ENCODE peak calls at places on chromosomes 13 and 19, in six cellular contexts. One of them, this sample, is unnamed.

GRCh38 chr13:46665630-46666482 is 112.9 kb downstream of the LRCH1 start:
- DNase-seq in activated CD8-positive, alpha-beta T cell treated with anti-CD3 and anti-CD28 coated beads, Interleukin-2, amount 10 ng/mL, durations not matched to agents 7 days and 5 days: no peak
- DNase-seq in ascending aorta: no peak
- DNase-seq in progenitor cell of endocrine pancreas: no peak
- DNase-seq in left cardiac atrium: no peak
- DNase-seq in A172: no peak
- DNase-seq in this sample: no peak

GRCh38 chr13:63542704-63543215 is 2127.1 kb upstream of the PCDH20 start:
- DNase-seq in progenitor cell of endocrine pancreas: no peak
- DNase-seq in activated CD8-positive, alpha-beta T cell treated with anti-CD3 and anti-CD28 coated beads, Interleukin-2, amount 10 ng/mL, durations not matched to agents 7 days and 5 days: no peak
- DNase-seq in ascending aorta: no peak
- DNase-seq in A172: no peak
- DNase-seq in left cardiac atrium: no peak
- DNase-seq in this sample: no peak

GRCh38 chr19:57830071-57830602 is at the start of gene ZNF587B:
- DNase-seq in ascending aorta: no peak
- DNase-seq in progenitor cell of endocrine pancreas: peak; percentile 78
- DNase-seq in A172: peak; percentile 45
- DNase-seq in left cardiac atrium: peak; percentile 77
- DNase-seq in activated CD8-positive, alpha-beta T cell treated with anti-CD3 and anti-CD28 coated beads, Interleukin-2, amount 10 ng/mL, durations not matched to agents 7 days and 5 days: peak; percentile 40
- DNase-seq in this sample: peak; percentile 91

GRCh38 chr13:108947551-108948030 is 318.2 kb downstream of the MYO16 start:
- DNase-seq in A172: no peak
- DNase-seq in left cardiac atrium: no peak
- DNase-seq in progenitor cell of endocrine pancreas: no peak
- DNase-seq in activated CD8-positive, alpha-beta T cell treated with anti-CD3 and anti-CD28 coated beads, Interleukin-2, amount 10 ng/mL, durations not matched to agents 7 days and 5 days: no peak
- DNase-seq in ascending aorta: no peak
- DNase-seq in this sample: peak; percentile 93

GRCh38 chr19:38975214-38975860 is at the start of gene FBXO17:
- DNase-seq in ascending aorta: no peak
- DNase-seq in A172: peak; percentile 56
- DNase-seq in left cardiac atrium: peak; percentile 52
- DNase-seq in progenitor cell of endocrine pancreas: peak; percentile 29
- DNase-seq in activated CD8-positive, alpha-beta T cell treated with anti-CD3 and anti-CD28 coated beads, Interleukin-2, amount 10 ng/mL, durations not matched to agents 7 days and 5 days: no peak
- DNase-seq in this sample: peak; percentile 90

GRCh38 chr13:39047560-39047959 is 9.3 kb downstream of the NHLRC3 start:
- DNase-seq in activated CD8-positive, alpha-beta T cell treated with anti-CD3 and anti-CD28 coated beads, Interleukin-2, amount 10 ng/mL, durations not matched to agents 7 days and 5 days: no peak
- DNase-seq in left cardiac atrium: no peak
- DNase-seq in A172: no peak
- DNase-seq in progenitor cell of endocrine pancreas: no peak
- DNase-seq in ascending aorta: no peak
- DNase-seq in this sample: no peak

GRCh38 chr13:23025848-23026608 is 154.8 kb upstream of the SGCG start:
- DNase-seq in activated CD8-positive, alpha-beta T cell treated with anti-CD3 and anti-CD28 coated beads, Interleukin-2, amount 10 ng/mL, durations not matched to agents 7 days and 5 days: no peak
- DNase-seq in progenitor cell of endocrine pancreas: no peak
- DNase-seq in A172: peak; percentile 5
- DNase-seq in ascending aorta: no peak
- DNase-seq in left cardiac atrium: no peak
- DNase-seq in this sample: no peak

GRCh38 chr19:50416815-50417137 is 2.0 kb upstream of the SPIB start:
- DNase-seq in ascending aorta: no peak
- DNase-seq in A172: no peak
- DNase-seq in left cardiac atrium: no peak
- DNase-seq in progenitor cell of endocrine pancreas: no peak
- DNase-seq in activated CD8-positive, alpha-beta T cell treated with anti-CD3 and anti-CD28 coated beads, Interleukin-2, amount 10 ng/mL, durations not matched to agents 7 days and 5 days: no peak
- DNase-seq in this sample: no peak

GRCh38 chr13:112756081-112756480 is 66.2 kb downstream of the ATP11A start:
- DNase-seq in A172: no peak
- DNase-seq in progenitor cell of endocrine pancreas: no peak
- DNase-seq in activated CD8-positive, alpha-beta T cell treated with anti-CD3 and anti-CD28 coated beads, Interleukin-2, amount 10 ng/mL, durations not matched to agents 7 days and 5 days: no peak
- DNase-seq in left cardiac atrium: no peak
- DNase-seq in ascending aorta: no peak
- DNase-seq in this sample: no peak

GRCh38 chr13:94093652-94094310 is 385.7 kb downstream of the DCT start:
- DNase-seq in progenitor cell of endocrine pancreas: no peak
- DNase-seq in activated CD8-positive, alpha-beta T cell treated with anti-CD3 and anti-CD28 coated beads, Interleukin-2, amount 10 ng/mL, durations not matched to agents 7 days and 5 days: no peak
- DNase-seq in A172: no peak
- DNase-seq in ascending aorta: no peak
- DNase-seq in left cardiac atrium: no peak
- DNase-seq in this sample: no peak

GRCh38 chr13:97385146-97385545 is 48.8 kb upstream of the RAP2A start:
- DNase-seq in progenitor cell of endocrine pancreas: no peak
- DNase-seq in activated CD8-positive, alpha-beta T cell treated with anti-CD3 and anti-CD28 coated beads, Interleukin-2, amount 10 ng/mL, durations not matched to agents 7 days and 5 days: no peak
- DNase-seq in left cardiac atrium: no peak
- DNase-seq in ascending aorta: no peak
- DNase-seq in A172: no peak
- DNase-seq in this sample: no peak

GRCh38 chr13:39385621-39386231 is 217.3 kb downstream of the LHFPL6 start:
- DNase-seq in progenitor cell of endocrine pancreas: no peak
- DNase-seq in left cardiac atrium: no peak
- DNase-seq in activated CD8-positive, alpha-beta T cell treated with anti-CD3 and anti-CD28 coated beads, Interleukin-2, amount 10 ng/mL, durations not matched to agents 7 days and 5 days: no peak
- DNase-seq in A172: peak; percentile 62
- DNase-seq in ascending aorta: no peak
- DNase-seq in this sample: no peak

GRCh38 chr13:39036212-39036611 is 1.7 kb downstream of the PROSER1 start:
- DNase-seq in activated CD8-positive, alpha-beta T cell treated with anti-CD3 and anti-CD28 coated beads, Interleukin-2, amount 10 ng/mL, durations not matched to agents 7 days and 5 days: peak; percentile 48
- DNase-seq in ascending aorta: no peak
- DNase-seq in A172: no peak
- DNase-seq in left cardiac atrium: no peak
- DNase-seq in progenitor cell of endocrine pancreas: no peak
- DNase-seq in this sample: no peak

GRCh38 chr19:35066691-35067563 is 25.4 kb downstream of the HPN start:
- DNase-seq in activated CD8-positive, alpha-beta T cell treated with anti-CD3 and anti-CD28 coated beads, Interleukin-2, amount 10 ng/mL, durations not matched to agents 7 days and 5 days: peak; percentile 92
- DNase-seq in left cardiac atrium: peak; percentile 90
- DNase-seq in A172: peak; percentile 76
- DNase-seq in ascending aorta: peak; percentile 39
- DNase-seq in progenitor cell of endocrine pancreas: peak; percentile 87
- DNase-seq in this sample: peak; percentile 76

GRCh38 chr19:32773126-32773525 is 53.6 kb downstream of the TDRD12 start:
- DNase-seq in ascending aorta: no peak
- DNase-seq in progenitor cell of endocrine pancreas: no peak
- DNase-seq in left cardiac atrium: no peak
- DNase-seq in A172: no peak
- DNase-seq in activated CD8-positive, alpha-beta T cell treated with anti-CD3 and anti-CD28 coated beads, Interleukin-2, amount 10 ng/mL, durations not matched to agents 7 days and 5 days: no peak
- DNase-seq in this sample: no peak

GRCh38 chr19:48511800-48512503 is at the start of gene LMTK3:
- DNase-seq in left cardiac atrium: no peak
- DNase-seq in activated CD8-positive, alpha-beta T cell treated with anti-CD3 and anti-CD28 coated beads, Interleukin-2, amount 10 ng/mL, durations not matched to agents 7 days and 5 days: peak; percentile 90
- DNase-seq in progenitor cell of endocrine pancreas: no peak
- DNase-seq in A172: peak; percentile 22
- DNase-seq in ascending aorta: no peak
- DNase-seq in this sample: no peak